ENCODE peak calls at places on chromosomes 11 and 22, in five cellular contexts. One of them, this sample, is unnamed.

GRCh38 chr11:64763804-64764611 is 4.2 kb upstream of the PYGM start:
- DNase-seq in lung: no peak
- DNase-seq in psoas muscle: no peak
- DNase-seq in CD8-positive, alpha-beta memory T cell: peak; percentile 55
- DNase-seq in tibial nerve: no peak
- DNase-seq in this sample: no peak

GRCh38 chr11:45213717-45214116 is 67.3 kb downstream of the PRDM11 start:
- DNase-seq in lung: no peak
- DNase-seq in psoas muscle: no peak
- DNase-seq in CD8-positive, alpha-beta memory T cell: no peak
- DNase-seq in tibial nerve: no peak
- DNase-seq in this sample: no peak

GRCh38 chr22:28017859-28018258 is 98.8 kb upstream of the PITPNB start:
- DNase-seq in lung: no peak
- DNase-seq in psoas muscle: peak; percentile 10
- DNase-seq in CD8-positive, alpha-beta memory T cell: no peak
- DNase-seq in tibial nerve: no peak
- DNase-seq in this sample: no peak

GRCh38 chr22:42800731-42801536 is 56.1 kb downstream of the ARFGAP3 start:
- DNase-seq in lung: no peak
- DNase-seq in psoas muscle: no peak
- DNase-seq in CD8-positive, alpha-beta memory T cell: no peak
- DNase-seq in tibial nerve: no peak
- DNase-seq in this sample: no peak

GRCh38 chr22:38223289-38223960 is 21.6 kb downstream of the MAFF start:
- DNase-seq in lung: no peak
- DNase-seq in psoas muscle: no peak
- DNase-seq in CD8-positive, alpha-beta memory T cell: no peak
- DNase-seq in tibial nerve: no peak
- DNase-seq in this sample: no peak

GRCh38 chr11:67321313-67321871 is 18.1 kb downstream of the SSH3 start:
- DNase-seq in lung: no peak
- DNase-seq in psoas muscle: no peak
- DNase-seq in CD8-positive, alpha-beta memory T cell: no peak
- DNase-seq in tibial nerve: no peak
- DNase-seq in this sample: no peak

GRCh38 chr11:75140269-75141138 is 10.4 kb upstream of the SLCO2B1 start:
- DNase-seq in lung: peak; percentile 59
- DNase-seq in psoas muscle: peak; percentile 69
- DNase-seq in CD8-positive, alpha-beta memory T cell: peak; percentile 67
- DNase-seq in tibial nerve: peak; percentile 76
- DNase-seq in this sample: peak; percentile 84

GRCh38 chr11:123509737-123510578 is 79.9 kb downstream of the GRAMD1B start:
- DNase-seq in lung: no peak
- DNase-seq in psoas muscle: no peak
- DNase-seq in CD8-positive, alpha-beta memory T cell: no peak
- DNase-seq in tibial nerve: no peak
- DNase-seq in this sample: no peak

GRCh38 chr22:49704345-49705215 is 123.1 kb downstream of the BRD1 start:
- DNase-seq in lung: no peak
- DNase-seq in psoas muscle: no peak
- DNase-seq in CD8-positive, alpha-beta memory T cell: no peak
- DNase-seq in tibial nerve: no peak
- DNase-seq in this sample: no peak

GRCh38 chr11:62336949-62337681 is at the start of gene ASRGL1:
- DNase-seq in lung: peak; percentile 90
- DNase-seq in psoas muscle: peak; percentile 89
- DNase-seq in CD8-positive, alpha-beta memory T cell: peak; percentile 75
- DNase-seq in tibial nerve: peak; percentile 63
- DNase-seq in this sample: peak; percentile 64

GRCh38 chr11:417652-418342 is 3.0 kb upstream of the SIGIRR start:
- DNase-seq in lung: no peak
- DNase-seq in psoas muscle: no peak
- DNase-seq in CD8-positive, alpha-beta memory T cell: no peak
- DNase-seq in tibial nerve: no peak
- DNase-seq in this sample: no peak

GRCh38 chr22:22928666-22929380 is 41.2 kb downstream of the IGLL5 start:
- DNase-seq in lung: peak; percentile 33
- DNase-seq in psoas muscle: no peak
- DNase-seq in CD8-positive, alpha-beta memory T cell: peak; percentile 5
- DNase-seq in tibial nerve: no peak
- DNase-seq in this sample: no peak

GRCh38 chr11:112269139-112269538 is 8.5 kb upstream of the PLET1 start:
- DNase-seq in lung: no peak
- DNase-seq in psoas muscle: no peak
- DNase-seq in CD8-positive, alpha-beta memory T cell: no peak
- DNase-seq in tibial nerve: no peak
- DNase-seq in this sample: no peak

GRCh38 chr11:86955674-86956522 is 703 bp upstream of the FZD4 start:
- DNase-seq in lung: peak; percentile 75
- DNase-seq in psoas muscle: peak; percentile 89
- DNase-seq in CD8-positive, alpha-beta memory T cell: peak; percentile 10
- DNase-seq in tibial nerve: peak; percentile 78
- DNase-seq in this sample: no peak

GRCh38 chr11:35654711-35655110 is 7.9 kb upstream of the TRIM44 start:
- DNase-seq in lung: no peak
- DNase-seq in psoas muscle: no peak
- DNase-seq in CD8-positive, alpha-beta memory T cell: no peak
- DNase-seq in tibial nerve: no peak
- DNase-seq in this sample: no peak

GRCh38 chr22:50600541-50600940 is at the start of gene MAPK8IP2:
- DNase-seq in lung: no peak
- DNase-seq in psoas muscle: no peak
- DNase-seq in CD8-positive, alpha-beta memory T cell: no peak
- DNase-seq in tibial nerve: no peak
- DNase-seq in this sample: no peak

GRCh38 chr11:129950319-129951034 is 52.2 kb downstream of the PRDM10 start:
- DNase-seq in lung: peak; percentile 57
- DNase-seq in psoas muscle: peak; percentile 47
- DNase-seq in CD8-positive, alpha-beta memory T cell: no peak
- DNase-seq in tibial nerve: peak; percentile 72
- DNase-seq in this sample: no peak

GRCh38 chr11:107259826-107260225 is 197.8 kb downstream of the CWF19L2 start:
- DNase-seq in lung: no peak
- DNase-seq in psoas muscle: no peak
- DNase-seq in CD8-positive, alpha-beta memory T cell: no peak
- DNase-seq in tibial nerve: no peak
- DNase-seq in this sample: no peak

GRCh38 chr11:10657308-10658271 is 36.0 kb downstream of the IRAG1 start:
- DNase-seq in lung: no peak
- DNase-seq in psoas muscle: no peak
- DNase-seq in CD8-positive, alpha-beta memory T cell: no peak
- DNase-seq in tibial nerve: no peak
- DNase-seq in this sample: no peak

GRCh38 chr11:28447226-28447625 is 339.0 kb downstream of the METTL15 start:
- DNase-seq in lung: no peak
- DNase-seq in psoas muscle: no peak
- DNase-seq in CD8-positive, alpha-beta memory T cell: no peak
- DNase-seq in tibial nerve: no peak
- DNase-seq in this sample: no peak

GRCh38 chr22:38628444-38628843 is 27.7 kb downstream of the FAM227A start:
- DNase-seq in lung: no peak
- DNase-seq in psoas muscle: no peak
- DNase-seq in CD8-positive, alpha-beta memory T cell: no peak
- DNase-seq in tibial nerve: no peak
- DNase-seq in this sample: no peak

GRCh38 chr11:74453373-74453975 is 13.9 kb downstream of the KCNE3 start:
- DNase-seq in lung: peak; percentile 73
- DNase-seq in psoas muscle: peak; percentile 59
- DNase-seq in CD8-positive, alpha-beta memory T cell: peak; percentile 25
- DNase-seq in tibial nerve: peak; percentile 64
- DNase-seq in this sample: peak; percentile 28

GRCh38 chr11:77189588-77190210 is 61.7 kb downstream of the MYO7A start:
- DNase-seq in lung: no peak
- DNase-seq in psoas muscle: no peak
- DNase-seq in CD8-positive, alpha-beta memory T cell: no peak
- DNase-seq in tibial nerve: no peak
- DNase-seq in this sample: no peak

GRCh38 chr11:126426820-126427749 is 71.6 kb downstream of the ST3GAL4 start:
- DNase-seq in lung: peak; percentile 54
- DNase-seq in psoas muscle: no peak
- DNase-seq in CD8-positive, alpha-beta memory T cell: no peak
- DNase-seq in tibial nerve: no peak
- DNase-seq in this sample: no peak

GRCh38 chr22:25169278-25170031 is 30.2 kb upstream of the CRYBB3 start:
- DNase-seq in lung: peak; percentile 31
- DNase-seq in psoas muscle: no peak
- DNase-seq in CD8-positive, alpha-beta memory T cell: no peak
- DNase-seq in tibial nerve: no peak
- DNase-seq in this sample: no peak

GRCh38 chr11:88544656-88545280 is 207.2 kb upstream of the CTSC start:
- DNase-seq in lung: no peak
- DNase-seq in psoas muscle: no peak
- DNase-seq in CD8-positive, alpha-beta memory T cell: no peak
- DNase-seq in tibial nerve: no peak
- DNase-seq in this sample: no peak

GRCh38 chr11:95592455-95592854 is 197.1 kb downstream of the FAM76B start:
- DNase-seq in lung: no peak
- DNase-seq in psoas muscle: no peak
- DNase-seq in CD8-positive, alpha-beta memory T cell: no peak
- DNase-seq in tibial nerve: no peak
- DNase-seq in this sample: no peak

GRCh38 chr22:26479792-26480610 is 3.6 kb downstream of the HPS4 start:
- DNase-seq in lung: no peak
- DNase-seq in psoas muscle: no peak
- DNase-seq in CD8-positive, alpha-beta memory T cell: no peak
- DNase-seq in tibial nerve: no peak
- DNase-seq in this sample: no peak

GRCh38 chr11:10455637-10456487 is 798 bp downstream of the AMPD3 start:
- DNase-seq in lung: peak; percentile 43
- DNase-seq in psoas muscle: peak; percentile 53
- DNase-seq in CD8-positive, alpha-beta memory T cell: peak; percentile 45
- DNase-seq in tibial nerve: peak; percentile 36
- DNase-seq in this sample: peak; percentile 71

GRCh38 chr11:83118814-83119213 is 38.1 kb upstream of the PCF11 start:
- DNase-seq in lung: no peak
- DNase-seq in psoas muscle: no peak
- DNase-seq in CD8-positive, alpha-beta memory T cell: no peak
- DNase-seq in tibial nerve: no peak
- DNase-seq in this sample: no peak

GRCh38 chr11:77046060-77046501 is 11.9 kb downstream of the B3GNT6 start:
- DNase-seq in lung: peak; percentile 42
- DNase-seq in psoas muscle: no peak
- DNase-seq in CD8-positive, alpha-beta memory T cell: peak; percentile 40
- DNase-seq in tibial nerve: no peak
- DNase-seq in this sample: peak; percentile 65

GRCh38 chr11:122598971-122599370 is 56.6 kb upstream of the UBASH3B start:
- DNase-seq in lung: no peak
- DNase-seq in psoas muscle: no peak
- DNase-seq in CD8-positive, alpha-beta memory T cell: no peak
- DNase-seq in tibial nerve: no peak
- DNase-seq in this sample: no peak

GRCh38 chr11:123194308-123195181 is 503 bp downstream of the CLMP start:
- DNase-seq in lung: no peak
- DNase-seq in psoas muscle: peak; percentile 28
- DNase-seq in CD8-positive, alpha-beta memory T cell: no peak
- DNase-seq in tibial nerve: no peak
- DNase-seq in this sample: no peak

GRCh38 chr11:114082415-114082748 is 22.9 kb downstream of the ZBTB16 start:
- DNase-seq in lung: no peak
- DNase-seq in psoas muscle: no peak
- DNase-seq in CD8-positive, alpha-beta memory T cell: no peak
- DNase-seq in tibial nerve: no peak
- DNase-seq in this sample: no peak

GRCh38 chr22:31497148-31497938 is 1.0 kb downstream of the SFI1 start:
- DNase-seq in lung: no peak
- DNase-seq in psoas muscle: no peak
- DNase-seq in CD8-positive, alpha-beta memory T cell: no peak
- DNase-seq in tibial nerve: no peak
- DNase-seq in this sample: no peak

GRCh38 chr11:86244063-86244521 is 461 bp upstream of the EED start:
- DNase-seq in lung: peak; percentile 91
- DNase-seq in psoas muscle: peak; percentile 86
- DNase-seq in CD8-positive, alpha-beta memory T cell: peak; percentile 87
- DNase-seq in tibial nerve: peak; percentile 76
- DNase-seq in this sample: peak; percentile 92

GRCh38 chr11:121556937-121557336 is 104.2 kb upstream of the SORL1-AS1 start:
- DNase-seq in lung: no peak
- DNase-seq in psoas muscle: no peak
- DNase-seq in CD8-positive, alpha-beta memory T cell: no peak
- DNase-seq in tibial nerve: no peak
- DNase-seq in this sample: no peak

GRCh38 chr11:128501008-128501407 is 86.3 kb downstream of the ETS1 start:
- DNase-seq in lung: no peak
- DNase-seq in psoas muscle: no peak
- DNase-seq in CD8-positive, alpha-beta memory T cell: no peak
- DNase-seq in tibial nerve: no peak
- DNase-seq in this sample: no peak

GRCh38 chr22:48004936-48005335 is 1242.5 kb downstream of the TBC1D22A start:
- DNase-seq in lung: no peak
- DNase-seq in psoas muscle: no peak
- DNase-seq in CD8-positive, alpha-beta memory T cell: no peak
- DNase-seq in tibial nerve: no peak
- DNase-seq in this sample: no peak

GRCh38 chr11:2731285-2732125 is 31.7 kb upstream of the KCNQ1OT1 start:
- DNase-seq in lung: no peak
- DNase-seq in psoas muscle: no peak
- DNase-seq in CD8-positive, alpha-beta memory T cell: no peak
- DNase-seq in tibial nerve: no peak
- DNase-seq in this sample: no peak
- H3K4me3 ChIP-seq in lung: no peak overlapping the region
- H3K4me3 ChIP-seq in psoas muscle: no peak overlapping the region
- H3K4me3 ChIP-seq in CD8-positive, alpha-beta memory T cell: no peak overlapping the region
- H3K4me3 ChIP-seq in tibial nerve: no peak overlapping the region
- H3K4me3 ChIP-seq in this sample: no peak overlapping the region

GRCh38 chr22:46093796-46094195 is 56.5 kb upstream of the PPARA start:
- DNase-seq in lung: no peak
- DNase-seq in psoas muscle: no peak
- DNase-seq in CD8-positive, alpha-beta memory T cell: no peak
- DNase-seq in tibial nerve: no peak
- DNase-seq in this sample: no peak
- H3K27ac ChIP-seq in lung: peak overlapping the region; percentile 56
- H3K27ac ChIP-seq in psoas muscle: peak overlapping the region; percentile 98
- H3K27ac ChIP-seq in CD8-positive, alpha-beta memory T cell: no peak overlapping the region
- H3K27ac ChIP-seq in tibial nerve: peak overlapping the region; percentile 53
- H3K27ac ChIP-seq in this sample: no peak overlapping the region

DNA sequence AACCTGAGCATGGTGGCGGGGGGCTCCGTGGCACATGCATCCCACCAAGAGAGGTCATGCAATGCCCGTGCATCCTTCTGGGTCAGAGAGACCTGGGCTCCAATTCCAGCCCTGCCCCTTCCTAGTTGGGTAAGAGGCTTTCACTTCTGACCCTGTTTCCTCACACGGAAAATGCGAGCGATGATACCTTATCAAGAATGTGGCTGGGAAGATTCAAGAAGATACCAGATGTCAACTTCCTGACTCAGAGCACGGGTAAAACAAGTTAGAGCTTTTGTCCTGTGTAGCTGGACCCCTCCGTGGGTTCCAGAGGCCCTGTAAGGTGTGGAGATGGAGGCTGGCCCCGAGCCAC is 8.7 kb upstream of the DGKZ start:
- DNase-seq in lung: no peak
- DNase-seq in psoas muscle: no peak
- DNase-seq in CD8-positive, alpha-beta memory T cell: no peak
- DNase-seq in tibial nerve: no peak
- DNase-seq in this sample: no peak
- H3K4me3 ChIP-seq in lung: no peak overlapping the region
- H3K4me3 ChIP-seq in psoas muscle: peak overlapping the region; percentile 59
- H3K4me3 ChIP-seq in CD8-positive, alpha-beta memory T cell: no peak overlapping the region
- H3K4me3 ChIP-seq in tibial nerve: no peak overlapping the region
- H3K4me3 ChIP-seq in this sample: no peak overlapping the region

GRCh38 chr11:15970506-15971214 is 385.7 kb downstream of the SOX6 start:
- DNase-seq in lung: no peak
- DNase-seq in psoas muscle: no peak
- DNase-seq in CD8-positive, alpha-beta memory T cell: no peak
- DNase-seq in tibial nerve: no peak
- DNase-seq in this sample: no peak
- H3K27ac ChIP-seq in lung: no peak overlapping the region
- H3K27ac ChIP-seq in psoas muscle: peak overlapping the region; percentile 95
- H3K27ac ChIP-seq in CD8-positive, alpha-beta memory T cell: no peak overlapping the region
- H3K27ac ChIP-seq in tibial nerve: no peak overlapping the region
- H3K27ac ChIP-seq in this sample: no peak overlapping the region